ENCODE peak calls at places on chromosomes 13 and 19, in nine cellular contexts. G is bronchial epithelial cell; E is activated naive CD8-positive, alpha-beta T cell treated with anti-CD3 and anti-CD28 coated beads, Interleukin-2, amount 50 U/mL, for 24 hours; T is foreskin fibroblast; Y is cerebellum; K is fibroblast of lung; J is substantia nigra; M is neural progenitor cell; P is epithelial cell of esophagus. B is an unnamed sample.

GRCh38 chr19:4660181-4660791 is 9.9 kb downstream of the MYDGF start:
- DNase-seq in Y (no peak), M (peak), E (no peak), T (no peak), J (no peak), G (no peak), K (no peak), P (peak), B (no peak)

GRCh38 chr19:2790194-2790556 is 4.9 kb downstream of the THOP1 start:
- DNase-seq in J (no peak), G (no peak), E (no peak), M (no peak), K (no peak), T (no peak), Y (no peak), P (no peak), B (no peak)

GRCh38 chr13:42720116-42720857 is 61.1 kb upstream of the FAM216B start:
- DNase-seq in M (no peak), G (peak), P (peak), J (no peak), T (peak), K (peak), Y (no peak), E (no peak), B (peak)

GRCh38 chr13:101325423-101325822 is 90.9 kb downstream of the NALCN start:
- DNase-seq in Y (no peak), K (no peak), P (no peak), J (no peak), T (no peak), M (peak), G (no peak), E (no peak), B (no peak)

GRCh38 chr13:23330356-23330755 is 103.1 kb downstream of the SACS start:
- DNase-seq in E (no peak), J (no peak), Y (no peak), P (no peak), T (no peak), G (no peak), M (no peak), K (peak), B (no peak)

GRCh38 chr13:41762796-41763195 is 198.1 kb downstream of the VWA8 start:
- DNase-seq in T (no peak), M (no peak), K (no peak), Y (no peak), P (no peak), E (no peak), G (no peak), J (no peak), B (no peak)

GRCh38 chr13:106691251-106691650 is 123.3 kb upstream of the ARGLU1 start:
- DNase-seq in P (no peak), K (no peak), E (no peak), T (no peak), J (no peak), G (no peak), Y (no peak), M (peak), B (no peak)

GRCh38 chr13:100694722-100695644 is 20.4 kb upstream of the TMTC4 start:
- DNase-seq in Y (no peak), K (peak), E (no peak), G (peak), P (peak), M (peak), J (peak), T (peak), B (peak)